ENCODE peak calls at places on chromosomes 4 and X, in eight cellular contexts. One of them, this sample, is unnamed.
A peak's percentile ranks its signal among the peaks of the same experiment; 100 is the strongest.

GRCh38 chr4:2789351-2789750 is 3.5 kb upstream of the SH3BP2 start:
- DNase-seq in pancreas: no peak
- DNase-seq in choroid plexus epithelial cell: no peak
- DNase-seq in fibroblast of the aortic adventitia: no peak
- DNase-seq in aorta: peak; percentile 61
- DNase-seq in body of pancreas: no peak
- DNase-seq in PC-3: no peak
- DNase-seq in CD4-positive, CD25-positive, alpha-beta regulatory T cell: no peak
- DNase-seq in this sample: no peak

GRCh38 chr4:1943928-1944327 is 64.8 kb downstream of the NELFA start:
- DNase-seq in body of pancreas: no peak
- DNase-seq in aorta: no peak
- DNase-seq in pancreas: no peak
- DNase-seq in CD4-positive, CD25-positive, alpha-beta regulatory T cell: no peak
- DNase-seq in fibroblast of the aortic adventitia: no peak
- DNase-seq in choroid plexus epithelial cell: no peak
- DNase-seq in PC-3: no peak
- DNase-seq in this sample: no peak

GRCh38 chr4:153222790-153223417 is 18.7 kb downstream of the TRIM2 start:
- DNase-seq in CD4-positive, CD25-positive, alpha-beta regulatory T cell: peak; percentile 9
- DNase-seq in aorta: peak; percentile 87
- DNase-seq in body of pancreas: peak; percentile 73
- DNase-seq in fibroblast of the aortic adventitia: peak; percentile 37
- DNase-seq in choroid plexus epithelial cell: peak; percentile 48
- DNase-seq in pancreas: peak; percentile 77
- DNase-seq in PC-3: peak; percentile 28
- DNase-seq in this sample: peak; percentile 43

GRCh38 chrX:31201503-31201902 is 129.7 kb upstream of the FTHL17 start:
- DNase-seq in aorta: no peak
- DNase-seq in body of pancreas: no peak
- DNase-seq in PC-3: no peak
- DNase-seq in choroid plexus epithelial cell: no peak
- DNase-seq in pancreas: no peak
- DNase-seq in CD4-positive, CD25-positive, alpha-beta regulatory T cell: no peak
- DNase-seq in fibroblast of the aortic adventitia: no peak
- DNase-seq in this sample: no peak

GRCh38 chrX:29397506-29397905 is 810.3 kb downstream of the IL1RAPL1 start:
- DNase-seq in pancreas: no peak
- DNase-seq in CD4-positive, CD25-positive, alpha-beta regulatory T cell: no peak
- DNase-seq in PC-3: no peak
- DNase-seq in fibroblast of the aortic adventitia: peak; percentile 71
- DNase-seq in body of pancreas: no peak
- DNase-seq in choroid plexus epithelial cell: peak; percentile 80
- DNase-seq in aorta: no peak
- DNase-seq in this sample: peak; percentile 31

GRCh38 chr4:89140168-89140759 is 28.9 kb downstream of the TIGD2 start:
- DNase-seq in CD4-positive, CD25-positive, alpha-beta regulatory T cell: no peak
- DNase-seq in PC-3: no peak
- DNase-seq in choroid plexus epithelial cell: peak; percentile 37
- DNase-seq in fibroblast of the aortic adventitia: no peak
- DNase-seq in body of pancreas: no peak
- DNase-seq in aorta: no peak
- DNase-seq in pancreas: no peak
- DNase-seq in this sample: no peak

GRCh38 chr4:2069986-2070385 is 10.9 kb downstream of the NAT8L start:
- DNase-seq in pancreas: peak; percentile 49
- DNase-seq in body of pancreas: no peak
- DNase-seq in aorta: peak; percentile 62
- DNase-seq in choroid plexus epithelial cell: no peak
- DNase-seq in PC-3: no peak
- DNase-seq in CD4-positive, CD25-positive, alpha-beta regulatory T cell: no peak
- DNase-seq in fibroblast of the aortic adventitia: no peak
- DNase-seq in this sample: no peak

GRCh38 chrX:70970482-70970999 is 39.6 kb upstream of the SLC7A3 start:
- DNase-seq in CD4-positive, CD25-positive, alpha-beta regulatory T cell: peak; percentile 17
- DNase-seq in PC-3: peak; percentile 49
- DNase-seq in choroid plexus epithelial cell: peak; percentile 53
- DNase-seq in body of pancreas: no peak
- DNase-seq in fibroblast of the aortic adventitia: peak; percentile 49
- DNase-seq in pancreas: no peak
- DNase-seq in aorta: no peak
- DNase-seq in this sample: peak; percentile 41

GRCh38 chrX:43716696-43717095 is 60.6 kb downstream of the MAOA start:
- DNase-seq in pancreas: no peak
- DNase-seq in aorta: no peak
- DNase-seq in choroid plexus epithelial cell: no peak
- DNase-seq in fibroblast of the aortic adventitia: no peak
- DNase-seq in body of pancreas: no peak
- DNase-seq in PC-3: peak; percentile 52
- DNase-seq in CD4-positive, CD25-positive, alpha-beta regulatory T cell: no peak
- DNase-seq in this sample: no peak

GRCh38 chr4:1171306-1172227 is 816 bp downstream of the SPON2 start:
- DNase-seq in body of pancreas: peak; percentile 15
- DNase-seq in PC-3: no peak
- DNase-seq in choroid plexus epithelial cell: peak; percentile 57
- DNase-seq in CD4-positive, CD25-positive, alpha-beta regulatory T cell: peak; percentile 61
- DNase-seq in pancreas: peak; percentile 81
- DNase-seq in fibroblast of the aortic adventitia: no peak
- DNase-seq in aorta: peak; percentile 81
- DNase-seq in this sample: no peak

GRCh38 chrX:103157511-103158316 is 57.2 kb upstream of the BEX4 start:
- DNase-seq in pancreas: no peak
- DNase-seq in aorta: no peak
- DNase-seq in CD4-positive, CD25-positive, alpha-beta regulatory T cell: no peak
- DNase-seq in body of pancreas: peak; percentile 51
- DNase-seq in fibroblast of the aortic adventitia: peak; percentile 70
- DNase-seq in choroid plexus epithelial cell: peak; percentile 61
- DNase-seq in PC-3: peak; percentile 78
- DNase-seq in this sample: peak; percentile 69

GRCh38 chrX:133215747-133216146 is 2.4 kb downstream of the TFDP3 start:
- DNase-seq in pancreas: no peak
- DNase-seq in body of pancreas: peak; percentile 47
- DNase-seq in CD4-positive, CD25-positive, alpha-beta regulatory T cell: no peak
- DNase-seq in PC-3: peak; percentile 53
- DNase-seq in choroid plexus epithelial cell: peak; percentile 42
- DNase-seq in fibroblast of the aortic adventitia: no peak
- DNase-seq in aorta: no peak
- DNase-seq in this sample: peak; percentile 2

DNA sequence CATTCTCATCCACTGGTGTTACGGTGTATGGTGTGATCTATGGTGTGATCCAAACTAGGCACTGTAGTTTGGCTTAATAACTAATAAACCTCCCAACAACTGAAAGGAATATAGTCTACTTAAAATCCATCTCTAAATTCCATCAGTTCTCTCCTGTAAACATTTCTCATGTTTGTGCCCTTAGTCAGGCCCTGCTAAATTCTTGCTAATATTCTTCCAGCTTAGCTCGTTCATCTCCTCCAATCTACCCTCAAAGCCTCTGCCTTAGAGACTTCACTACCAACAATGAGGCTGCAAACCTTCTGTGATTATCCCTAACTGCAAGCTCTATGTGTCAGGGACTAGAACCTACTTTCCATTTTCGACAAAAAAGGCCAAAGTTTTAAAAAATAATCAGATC is 28.1 kb downstream of the ZAR1 start:
- DNase-seq in fibroblast of the aortic adventitia: no peak
- DNase-seq in CD4-positive, CD25-positive, alpha-beta regulatory T cell: no peak
- DNase-seq in aorta: no peak
- DNase-seq in pancreas: no peak
- DNase-seq in PC-3: no peak
- DNase-seq in choroid plexus epithelial cell: no peak
- DNase-seq in body of pancreas: no peak
- DNase-seq in this sample: no peak
- H3K4me3 ChIP-seq in fibroblast of the aortic adventitia: no peak overlapping the region
- H3K4me3 ChIP-seq in CD4-positive, CD25-positive, alpha-beta regulatory T cell: no peak overlapping the region
- H3K4me3 ChIP-seq in aorta: no peak overlapping the region
- H3K4me3 ChIP-seq in pancreas: no peak overlapping the region
- H3K4me3 ChIP-seq in PC-3: no peak overlapping the region
- H3K4me3 ChIP-seq in choroid plexus epithelial cell: no peak overlapping the region
- H3K4me3 ChIP-seq in body of pancreas: no peak overlapping the region
- H3K4me3 ChIP-seq in this sample: no peak overlapping the region

DNA sequence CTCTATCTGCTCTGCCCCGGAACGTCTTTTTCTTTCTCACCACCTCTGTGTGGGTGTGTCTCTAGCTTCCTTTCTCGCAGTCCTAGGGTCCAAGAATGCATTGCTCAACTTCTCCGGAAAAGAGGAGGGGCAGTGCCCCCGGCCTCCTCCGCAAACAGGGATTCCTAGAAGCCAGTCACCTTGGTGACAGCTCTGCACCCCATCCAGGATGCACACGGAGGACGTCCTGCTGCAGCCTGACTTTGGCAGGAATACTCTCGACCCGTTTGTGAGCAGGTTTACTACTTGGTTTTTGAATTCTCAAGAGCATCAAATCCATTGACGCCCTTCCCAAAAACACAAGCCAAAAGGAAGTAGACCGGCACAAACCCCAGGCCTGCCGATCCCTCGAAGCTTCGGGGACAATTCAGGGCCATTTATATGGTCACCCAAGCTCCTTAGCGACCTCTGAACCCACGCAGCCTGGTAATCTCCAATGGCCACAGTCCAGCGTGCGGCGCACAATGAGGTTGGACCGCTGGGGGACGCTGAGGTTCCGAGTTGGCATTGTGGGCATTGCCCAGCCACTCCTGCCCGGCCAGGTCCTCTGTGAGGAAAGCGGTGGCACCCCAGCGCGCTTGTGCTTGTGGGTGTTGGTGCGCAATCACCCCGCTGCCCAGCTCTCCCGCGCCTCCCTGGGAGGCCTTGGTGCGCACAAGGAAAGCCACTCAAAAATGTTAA is 9.8 kb downstream of the NKX3-2 start:
- DNase-seq in CD4-positive, CD25-positive, alpha-beta regulatory T cell: no peak
- DNase-seq in pancreas: peak; percentile 62
- DNase-seq in aorta: no peak
- DNase-seq in choroid plexus epithelial cell: no peak
- DNase-seq in PC-3: no peak
- DNase-seq in body of pancreas: no peak
- DNase-seq in fibroblast of the aortic adventitia: no peak
- DNase-seq in this sample: no peak
- H3K4me3 ChIP-seq in CD4-positive, CD25-positive, alpha-beta regulatory T cell: no peak overlapping the region
- H3K4me3 ChIP-seq in pancreas: no peak overlapping the region
- H3K4me3 ChIP-seq in aorta: no peak overlapping the region
- H3K4me3 ChIP-seq in choroid plexus epithelial cell: no peak overlapping the region
- H3K4me3 ChIP-seq in PC-3: no peak overlapping the region
- H3K4me3 ChIP-seq in body of pancreas: no peak overlapping the region
- H3K4me3 ChIP-seq in fibroblast of the aortic adventitia: no peak overlapping the region
- H3K4me3 ChIP-seq in this sample: no peak overlapping the region

DNA sequence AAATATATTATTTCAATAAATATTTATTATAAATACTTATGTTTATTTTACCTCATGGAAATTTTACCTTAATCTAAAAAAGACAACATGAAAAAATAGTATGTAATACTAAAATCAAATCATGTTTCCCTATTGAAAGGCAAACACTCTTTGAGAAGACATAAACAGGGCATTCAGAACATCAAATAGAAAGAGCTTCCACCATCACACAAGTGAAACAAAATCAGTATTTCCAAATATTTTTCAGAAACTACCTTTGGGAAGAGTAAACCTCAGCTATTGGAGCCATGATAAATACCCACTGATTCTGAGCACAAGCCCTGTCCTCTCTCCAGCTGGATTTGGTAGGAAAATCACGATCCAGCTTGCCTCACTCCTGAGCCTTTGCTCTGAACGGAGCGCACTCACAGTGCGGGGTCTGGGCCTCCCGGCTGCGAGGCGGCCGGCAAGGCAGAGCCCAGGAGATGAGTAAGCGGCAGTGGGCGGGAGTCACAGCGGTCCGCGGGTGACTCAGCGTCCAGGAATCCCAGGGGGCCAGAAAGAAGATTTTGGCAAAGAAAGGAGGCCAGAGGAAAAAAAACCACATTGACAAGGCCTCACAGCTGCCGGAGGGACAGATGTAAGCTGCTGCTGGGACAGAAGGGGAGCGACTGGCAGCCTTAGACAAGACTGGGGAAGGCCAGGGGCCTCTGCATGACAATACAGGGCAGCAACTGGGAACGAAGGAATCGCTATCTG is 14.7 kb upstream of the ANXA5 start:
- DNase-seq in aorta: peak; percentile 97
- DNase-seq in pancreas: peak; percentile 43
- DNase-seq in body of pancreas: peak; percentile 60
- DNase-seq in choroid plexus epithelial cell: peak; percentile 97
- DNase-seq in CD4-positive, CD25-positive, alpha-beta regulatory T cell: no peak
- DNase-seq in fibroblast of the aortic adventitia: peak; percentile 95
- DNase-seq in PC-3: peak; percentile 93
- DNase-seq in this sample: peak; percentile 97
- H3K4me3 ChIP-seq in aorta: peak overlapping the region; percentile 21
- H3K4me3 ChIP-seq in pancreas: no peak overlapping the region
- H3K4me3 ChIP-seq in body of pancreas: no peak overlapping the region
- H3K4me3 ChIP-seq in choroid plexus epithelial cell: peak overlapping the region; percentile 32
- H3K4me3 ChIP-seq in CD4-positive, CD25-positive, alpha-beta regulatory T cell: no peak overlapping the region
- H3K4me3 ChIP-seq in fibroblast of the aortic adventitia: peak overlapping the region; percentile 36
- H3K4me3 ChIP-seq in PC-3: peak overlapping the region; percentile 71
- H3K4me3 ChIP-seq in this sample: peak overlapping the region; percentile 13

GRCh38 chrX:119760026-119760902 is 1.9 kb downstream of the SOWAHD start:
- DNase-seq in pancreas: no peak
- DNase-seq in body of pancreas: no peak
- DNase-seq in fibroblast of the aortic adventitia: no peak
- DNase-seq in choroid plexus epithelial cell: no peak
- DNase-seq in CD4-positive, CD25-positive, alpha-beta regulatory T cell: no peak
- DNase-seq in PC-3: no peak
- DNase-seq in aorta: no peak
- DNase-seq in this sample: no peak

GRCh38 chrX:119762718-119763117 is 4.3 kb downstream of the SOWAHD start:
- DNase-seq in PC-3: no peak
- DNase-seq in choroid plexus epithelial cell: no peak
- DNase-seq in pancreas: no peak
- DNase-seq in aorta: no peak
- DNase-seq in CD4-positive, CD25-positive, alpha-beta regulatory T cell: no peak
- DNase-seq in fibroblast of the aortic adventitia: peak; percentile 42
- DNase-seq in body of pancreas: no peak
- DNase-seq in this sample: peak; percentile 36

GRCh38 chrX:119759333-119759766 is 962 bp downstream of the SOWAHD start:
- DNase-seq in body of pancreas: no peak
- DNase-seq in PC-3: no peak
- DNase-seq in pancreas: peak; percentile 68
- DNase-seq in aorta: no peak
- DNase-seq in fibroblast of the aortic adventitia: no peak
- DNase-seq in CD4-positive, CD25-positive, alpha-beta regulatory T cell: no peak
- DNase-seq in choroid plexus epithelial cell: no peak
- DNase-seq in this sample: no peak

GRCh38 chrX:119763175-119763574 is 4.8 kb downstream of the SOWAHD start:
- DNase-seq in body of pancreas: no peak
- DNase-seq in choroid plexus epithelial cell: peak; percentile 83
- DNase-seq in CD4-positive, CD25-positive, alpha-beta regulatory T cell: no peak
- DNase-seq in aorta: no peak
- DNase-seq in pancreas: no peak
- DNase-seq in PC-3: no peak
- DNase-seq in fibroblast of the aortic adventitia: peak; percentile 79
- DNase-seq in this sample: peak; percentile 68

DNA sequence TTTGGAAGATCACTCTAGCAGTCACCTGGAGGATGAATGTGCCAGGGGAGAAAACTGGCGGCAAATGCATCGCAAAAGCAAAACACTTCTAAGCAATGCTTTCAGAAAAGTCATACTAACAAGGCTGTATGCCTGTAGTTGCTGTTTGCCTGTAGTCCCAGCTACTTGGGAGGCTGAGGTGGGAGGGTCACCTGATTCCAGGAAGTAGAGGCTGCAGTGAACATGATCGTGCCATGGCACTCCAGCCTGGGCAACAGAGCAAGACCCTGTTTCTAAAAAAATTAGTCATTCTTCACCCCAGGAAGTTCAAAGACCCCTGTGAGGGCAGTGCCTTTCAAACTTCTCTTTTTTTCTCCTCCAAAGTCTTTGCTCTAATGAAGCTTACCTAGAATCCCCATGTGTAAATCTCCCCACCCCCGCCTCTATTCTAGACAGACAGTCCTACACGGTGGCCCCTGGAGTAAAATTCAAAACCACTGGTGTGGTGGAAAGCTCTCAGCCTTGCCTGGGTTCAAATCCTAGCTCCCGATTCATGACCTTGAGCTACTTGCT is 5.5 kb downstream of the SOWAHD start:
- DNase-seq in CD4-positive, CD25-positive, alpha-beta regulatory T cell: no peak
- DNase-seq in fibroblast of the aortic adventitia: no peak
- DNase-seq in body of pancreas: no peak
- DNase-seq in choroid plexus epithelial cell: no peak
- DNase-seq in PC-3: no peak
- DNase-seq in pancreas: no peak
- DNase-seq in aorta: no peak
- DNase-seq in this sample: no peak
- H3K4me3 ChIP-seq in CD4-positive, CD25-positive, alpha-beta regulatory T cell: no peak overlapping the region
- H3K4me3 ChIP-seq in fibroblast of the aortic adventitia: no peak overlapping the region
- H3K4me3 ChIP-seq in body of pancreas: no peak overlapping the region
- H3K4me3 ChIP-seq in choroid plexus epithelial cell: no peak overlapping the region
- H3K4me3 ChIP-seq in PC-3: no peak overlapping the region
- H3K4me3 ChIP-seq in pancreas: no peak overlapping the region
- H3K4me3 ChIP-seq in aorta: no peak overlapping the region
- H3K4me3 ChIP-seq in this sample: no peak overlapping the region

This sample was measured in cardiac fibroblast.